ENCODE peak calls at places on chromosomes 13 and 19, in nine cellular contexts. E is glutamatergic neuron; W is GM03348; Q is AG04449; F is tibial artery; S is memory B cell; R is IMR-90; H is stimulated activated CD8-positive, alpha-beta memory T cell treated with anti-CD3 and anti-CD28 coated beads, Interleukin-4, amount 100 ng/mL, for 24 hours; O is NCI-H1092 treated with DMSO at 0.1 percent for 48 hours. Y is an unnamed sample.

GRCh38 chr13:27151798-27152599 is 19.6 kb downstream of the USP12 start:
- DNase-seq in E (no peak), W (no peak), O (no peak), S (no peak), R (peak; percentile 29), H (no peak), F (no peak), Q (no peak), Y (no peak)

GRCh38 chr19:19457691-19458090 is 52.2 kb downstream of the GATAD2A start:
- DNase-seq in Q (no peak), O (no peak), H (no peak), E (no peak), F (no peak), W (no peak), S (no peak), R (no peak), Y (no peak)

GRCh38 chr19:16247353-16248182 is 49.9 kb downstream of the AP1M1 start:
- DNase-seq in F (peak; percentile 85), E (peak; percentile 94), W (peak; percentile 95), R (peak; percentile 70), H (peak; percentile 75), S (peak; percentile 91), Q (peak; percentile 4), O (peak; percentile 53), Y (peak; percentile 1)

GRCh38 chr13:52746141-52746540 is 6.5 kb upstream of the CNMD start:
- DNase-seq in F (no peak), Q (no peak), S (no peak), W (no peak), R (no peak), E (no peak), H (no peak), O (no peak), Y (no peak)

GRCh38 chr13:40251343-40252032 is 415.0 kb downstream of the FOXO1 start:
- DNase-seq in O (no peak), S (no peak), H (no peak), E (no peak), F (no peak), W (no peak), Q (no peak), R (no peak), Y (no peak)

GRCh38 chr19:47339196-47339880 is 7.4 kb downstream of the C5AR2 start:
- DNase-seq in S (no peak), R (no peak), E (no peak), W (no peak), Q (no peak), O (no peak), H (no peak), F (no peak), Y (no peak)

GRCh38 chr13:37068962-37069361 is 9.5 kb upstream of the SUPT20H start:
- DNase-seq in O (no peak), Q (no peak), F (no peak), E (no peak), S (no peak), H (no peak), R (peak; percentile 30), W (peak; percentile 20), Y (peak; percentile 6)

GRCh38 chr13:43767351-43767901 is 19.3 kb downstream of the ENOX1 start:
- DNase-seq in R (no peak), S (no peak), H (no peak), O (peak; percentile 73), Q (no peak), W (peak; percentile 8), F (peak; percentile 21), E (peak; percentile 62), Y (no peak)

GRCh38 chr13:34733720-34734119 is 208.3 kb upstream of the NBEA start:
- DNase-seq in E (no peak), S (no peak), O (no peak), H (no peak), W (peak; percentile 18), R (no peak), Q (no peak), F (no peak), Y (no peak)

GRCh38 chr13:103730407-103730806 is 664.2 kb upstream of the SLC10A2 start:
- DNase-seq in E (no peak), H (no peak), S (no peak), F (no peak), W (no peak), O (no peak), Q (no peak), R (no peak), Y (no peak)

GRCh38 chr13:37640499-37640898 is 41.9 kb upstream of the POSTN start:
- DNase-seq in W (peak; percentile 61), H (no peak), O (peak; percentile 38), Q (no peak), R (peak; percentile 86), E (no peak), F (no peak), S (no peak), Y (peak; percentile 51)

GRCh38 chr13:67736646-67737420 is 506.7 kb upstream of the PCDH9 start:
- DNase-seq in O (peak; percentile 12), S (no peak), Q (no peak), F (no peak), W (peak; percentile 7), R (peak; percentile 68), E (peak; percentile 23), H (no peak), Y (peak; percentile 14)

GRCh38 chr19:13091400-13092161 is 11.1 kb downstream of the LYL1 start:
- DNase-seq in R (peak; percentile 75), F (peak; percentile 85), E (peak; percentile 58), O (peak; percentile 14), Q (peak; percentile 69), H (no peak), S (no peak), W (peak; percentile 94), Y (no peak)

GRCh38 chr19:43533546-43534304 is 737 bp downstream of the ZNF575 start:
- DNase-seq in S (peak; percentile 94), H (peak; percentile 92), F (peak; percentile 100), Q (peak; percentile 95), W (peak; percentile 98), E (peak; percentile 98), R (peak; percentile 99), O (peak; percentile 75), Y (peak; percentile 99)

GRCh38 chr19:17424743-17425365 is 5.0 kb downstream of the MVB12A start:
- DNase-seq in Q (no peak), R (peak; percentile 23), S (no peak), W (peak; percentile 53), E (peak; percentile 89), O (peak; percentile 51), H (no peak), F (no peak), Y (peak; percentile 20)

GRCh38 chr13:98892821-98893220 is 85.0 kb downstream of the DOCK9 start:
- DNase-seq in Q (no peak), W (no peak), O (no peak), F (no peak), R (no peak), E (no peak), S (no peak), H (no peak), Y (no peak)

GRCh38 chr19:33905937-33906577 is 109.4 kb downstream of the KCTD15 start:
- DNase-seq in W (peak; percentile 34), H (no peak), Q (no peak), O (no peak), R (no peak), F (peak; percentile 34), E (peak; percentile 55), S (no peak), Y (no peak)

GRCh38 chr13:51781246-51782022 is 22.5 kb downstream of the DHRS12 start:
- DNase-seq in R (peak; percentile 24), F (no peak), W (no peak), H (no peak), S (no peak), O (no peak), E (no peak), Q (no peak), Y (no peak)

Y was measured in NCI-H748 treated with DMSO at 0.1 percent for 48 hours.